ENCODE peak calls at places on chromosomes 13 and 19, in seven cellular contexts. J is T-helper 9 cell; S is cardiac fibroblast; W is HFF-Myc; X is T-helper 17 cell; R is EH; L is naive thymus-derived CD8-positive, alpha-beta T cell. Y is an unnamed sample.

GRCh38 chr19:13363235-13363634 is 143.0 kb downstream of the CACNA1A start:
- DNase-seq in J (no peak), S (no peak), W (no peak), X (no peak), R (no peak), L (no peak), Y (no peak)

GRCh38 chr13:51148952-51149573 is 38.0 kb upstream of the C13orf42 start:
- DNase-seq in J (no peak), S (peak), W (no peak), X (no peak), R (peak), L (no peak), Y (no peak)

GRCh38 chr19:38726761-38727301 is 17.4 kb downstream of the CAPN12 start:
- DNase-seq in J (no peak), S (no peak), W (no peak), X (no peak), R (no peak), L (no peak), Y (no peak)

GRCh38 chr19:32873560-32873959 is 4.0 kb upstream of the SLC7A9 start:
- DNase-seq in J (no peak), S (no peak), W (no peak), X (no peak), R (no peak), L (no peak), Y (no peak)

GRCh38 chr19:48558018-48558684 is 6.2 kb downstream of the SULT2B1 start:
- DNase-seq in J (no peak), S (peak), W (no peak), X (no peak), R (peak), L (no peak), Y (peak)

GRCh38 chr19:1214862-1215731 is 9.5 kb downstream of the STK11 start:
- DNase-seq in J (no peak), S (no peak), W (no peak), X (no peak), R (peak), L (no peak), Y (no peak)

GRCh38 chr19:46211201-46211881 is 18.2 kb upstream of the IGFL1 start:
- DNase-seq in J (no peak), S (peak), W (no peak), X (no peak), R (peak), L (no peak), Y (peak)

GRCh38 chr13:36919206-36919832 is 719 bp downstream of the SMAD9 start:
- DNase-seq in J (no peak), S (peak), W (no peak), X (no peak), R (peak), L (no peak), Y (no peak)

GRCh38 chr13:114141261-114141996 is 9.0 kb upstream of the RASA3 start:
- DNase-seq in J (no peak), S (no peak), W (no peak), X (no peak), R (no peak), L (no peak), Y (no peak)

GRCh38 chr19:1282588-1283206 is 3.0 kb upstream of the EFNA2 start:
- DNase-seq in J (no peak), S (no peak), W (no peak), X (no peak), R (no peak), L (no peak), Y (no peak)

GRCh38 chr19:56764296-56764695 is 76.2 kb downstream of the PEG3 start:
- DNase-seq in J (no peak), S (no peak), W (no peak), X (no peak), R (no peak), L (no peak), Y (no peak)

GRCh38 chr19:8050274-8051096 is 2.1 kb upstream of the CCL25 start:
- DNase-seq in J (peak), S (peak), W (peak), X (peak), R (peak), L (peak), Y (peak)

GRCh38 chr19:54201980-54202379 is 1.3 kb downstream of the RPS9 start:
- DNase-seq in J (no peak), S (no peak), W (no peak), X (no peak), R (no peak), L (no peak), Y (no peak)

GRCh38 chr19:19606021-19606420 is 12.5 kb downstream of the PBX4 start:
- DNase-seq in J (peak), S (no peak), W (no peak), X (peak), R (no peak), L (no peak), Y (peak)

GRCh38 chr13:25731511-25731910 is 320.3 kb downstream of the SHISA2 start:
- DNase-seq in J (no peak), S (no peak), W (no peak), X (no peak), R (no peak), L (no peak), Y (no peak)

GRCh38 chr13:68066879-68067513 is 836.9 kb upstream of the PCDH9 start:
- DNase-seq in J (no peak), S (no peak), W (no peak), X (no peak), R (no peak), L (no peak), Y (no peak)

GRCh38 chr19:43489310-43489709 is 15.2 kb downstream of the PHLDB3 start:
- DNase-seq in J (no peak), S (no peak), W (no peak), X (no peak), R (no peak), L (no peak), Y (no peak)

GRCh38 chr19:4115050-4115817 is 8.7 kb downstream of the MAP2K2 start:
- DNase-seq in J (peak), S (no peak), W (no peak), X (no peak), R (no peak), L (peak), Y (no peak)

GRCh38 chr19:46101293-46101692 is 23.2 kb downstream of the IGFL3 start:
- DNase-seq in J (no peak), S (no peak), W (no peak), X (no peak), R (no peak), L (no peak), Y (no peak)

GRCh38 chr19:35738021-35738886 is 4.0 kb downstream of the IGFLR1 start:
- DNase-seq in J (no peak), S (no peak), W (no peak), X (no peak), R (no peak), L (no peak), Y (no peak)

GRCh38 chr13:36135876-36136275 is 4.7 kb upstream of the DCLK1 start:
- DNase-seq in J (no peak), S (no peak), W (no peak), X (no peak), R (no peak), L (no peak), Y (no peak)

GRCh38 chr13:110698689-110699088 is 7.2 kb downstream of the CARS2 start:
- DNase-seq in J (no peak), S (no peak), W (no peak), X (no peak), R (no peak), L (no peak), Y (no peak)

GRCh38 chr19:43534811-43535761 is 2.1 kb downstream of the ZNF575 start:
- DNase-seq in J (no peak), S (peak), W (no peak), X (no peak), R (peak), L (no peak), Y (no peak)

GRCh38 chr19:29378543-29379105 is 147.2 kb upstream of the VSTM2B start:
- DNase-seq in J (no peak), S (no peak), W (no peak), X (no peak), R (no peak), L (no peak), Y (no peak)

GRCh38 chr13:39942901-39943273 is 287.4 kb downstream of the COG6 start:
- DNase-seq in J (peak), S (peak), W (no peak), X (peak), R (peak), L (peak), Y (peak)

GRCh38 chr19:12786149-12786870 is 5.0 kb upstream of the JUNB start:
- DNase-seq in J (no peak), S (no peak), W (no peak), X (no peak), R (no peak), L (no peak), Y (no peak)

GRCh38 chr19:45469835-45470146 is 2.0 kb downstream of the FOSB start:
- DNase-seq in J (no peak), S (no peak), W (no peak), X (no peak), R (peak), L (no peak), Y (no peak)

GRCh38 chr19:14089412-14089661 is 1.2 kb downstream of the SAMD1 start:
- DNase-seq in J (no peak), S (peak), W (no peak), X (no peak), R (no peak), L (peak), Y (no peak)

GRCh38 chr13:113804017-113804702 is 45.1 kb downstream of the TMEM255B start:
- DNase-seq in J (no peak), S (no peak), W (no peak), X (no peak), R (no peak), L (no peak), Y (no peak)

Y was measured in keratinocyte.